ENCODE peak calls at places on chromosomes 6 and 20, in six cellular contexts. W is activated naive CD4-positive, alpha-beta T cell; L is stimulated activated CD4-positive, alpha-beta T cell treated with anti-CD3 and anti-CD28 coated beads, Interleukin-12 subunit alpha, Interleukin-12 subunit beta, amount 100 ng/mL, for 4 hours; C is tibial artery; P is memory B cell; Q is DMS153. F is an unnamed sample.
A peak's percentile ranks its signal among the peaks of the same experiment; 100 is the strongest.

GRCh38 chr6:167444602-167445346 is 119.9 kb downstream of the TTLL2 start:
- DNase-seq in W (no peak), L (no peak), C (no peak), P (no peak), Q (no peak), F (no peak)

GRCh38 chr20:45359406-45360148 is 3.4 kb upstream of the SYS1 start:
- DNase-seq in W (no peak), L (no peak), C (peak; percentile 64), P (no peak), Q (no peak), F (no peak)

GRCh38 chr6:152948150-152948768 is 34.6 kb downstream of the FBXO5 start:
- DNase-seq in W (no peak), L (no peak), C (no peak), P (no peak), Q (no peak), F (no peak)

GRCh38 chr20:1841554-1842140 is 53.6 kb upstream of the SIRPA start:
- DNase-seq in W (no peak), L (no peak), C (no peak), P (no peak), Q (no peak), F (no peak)

GRCh38 chr20:1654994-1655393 is 2.6 kb downstream of the SIRPG start:
- DNase-seq in W (no peak), L (no peak), C (no peak), P (no peak), Q (no peak), F (no peak)

GRCh38 chr6:43060034-43060754 is 763 bp downstream of the KLC4 start:
- DNase-seq in W (no peak), L (no peak), C (peak; percentile 65), P (no peak), Q (no peak), F (no peak)

GRCh38 chr20:44271915-44272663 is 25.0 kb downstream of the GDAP1L1 start:
- DNase-seq in W (no peak), L (no peak), C (no peak), P (no peak), Q (peak; percentile 27), F (no peak)

GRCh38 chr6:133254552-133255228 is 13.5 kb downstream of the EYA4 start:
- DNase-seq in W (no peak), L (no peak), C (no peak), P (no peak), Q (no peak), F (no peak)

GRCh38 chr6:130421567-130421966 is 55.8 kb downstream of the TMEM200A start:
- DNase-seq in W (no peak), L (no peak), C (no peak), P (no peak), Q (no peak), F (no peak)

GRCh38 chr6:166707045-166707444 is 80.0 kb upstream of the RPS6KA2 start:
- DNase-seq in W (no peak), L (no peak), C (no peak), P (no peak), Q (peak; percentile 40), F (no peak)

GRCh38 chr6:107361568-107362270 is 97.6 kb downstream of the PDSS2 start:
- DNase-seq in W (no peak), L (no peak), C (no peak), P (no peak), Q (no peak), F (no peak)

GRCh38 chr6:142845624-142846458 is 99.1 kb downstream of the HIVEP2 start:
- DNase-seq in W (no peak), L (no peak), C (peak; percentile 87), P (no peak), Q (peak; percentile 42), F (no peak)

F was measured in activated B cell treated with CpG ODN at 0.5 μM for 24 hours.